ENCODE peak calls at places on chromosomes 3 and 15, in eight cellular contexts. F is IMR-90, D is fibroblast of mammary gland, Y is RPMI8226, P is ACHN, A is WERI-Rb-1, R is NCI-H1436, S is SW480. V is an unnamed sample.
A peak's percentile ranks its signal among the peaks of the same experiment; 100 is the strongest.

GRCh38 chr3:73490453-73491311 is 134.1 kb downstream of the PDZRN3 start:
- DNase-seq in F (peak; percentile 70), D (peak; percentile 64), Y (no peak), P (no peak), A (peak; percentile 31), R (no peak), S (peak; percentile 46), V (peak; percentile 48)

GRCh38 chr15:38535451-38536200 is 29.0 kb downstream of the RASGRP1 start:
- DNase-seq in F (peak; percentile 60), D (peak; percentile 82), Y (no peak), P (no peak), A (no peak), R (no peak), S (no peak), V (no peak)

GRCh38 chr3:61979645-61980430 is 393.5 kb downstream of the FEZF2 start:
- DNase-seq in F (no peak), D (peak; percentile 22), Y (no peak), P (peak; percentile 68), A (no peak), R (no peak), S (no peak), V (no peak)

GRCh38 chr3:114253505-114253904 is 16.1 kb upstream of the ZNF80 start:
- DNase-seq in F (no peak), D (no peak), Y (no peak), P (no peak), A (no peak), R (no peak), S (no peak), V (no peak)

GRCh38 chr3:94293793-94294195 is 230.9 kb downstream of the NSUN3 start:
- DNase-seq in F (no peak), D (no peak), Y (no peak), P (peak; percentile 40), A (no peak), R (no peak), S (no peak), V (no peak)

GRCh38 chr15:96054029-96054428 is 276.5 kb upstream of the NR2F2 start:
- DNase-seq in F (no peak), D (no peak), Y (no peak), P (no peak), A (no peak), R (no peak), S (no peak), V (no peak)

GRCh38 chr3:129608087-129608935 is 1.8 kb upstream of the PLXND1 start:
- DNase-seq in F (peak; percentile 69), D (peak; percentile 76), Y (peak; percentile 23), P (peak; percentile 39), A (peak; percentile 85), R (peak; percentile 51), S (no peak), V (peak; percentile 88)

GRCh38 chr3:143443851-143444331 is 324.3 kb downstream of the CHST2 start:
- DNase-seq in F (peak; percentile 98), D (peak; percentile 100), Y (no peak), P (peak; percentile 93), A (no peak), R (no peak), S (peak; percentile 82), V (no peak)

GRCh38 chr3:4953119-4953518 is 26.1 kb upstream of the BHLHE40 start:
- DNase-seq in F (no peak), D (peak; percentile 68), Y (no peak), P (no peak), A (no peak), R (no peak), S (peak; percentile 62), V (no peak)

GRCh38 chr3:135911106-135911505 is 54.4 kb upstream of the PPP2R3A start:
- DNase-seq in F (peak; percentile 52), D (no peak), Y (no peak), P (no peak), A (no peak), R (no peak), S (no peak), V (no peak)

GRCh38 chr15:22922003-22922402 is 58.2 kb downstream of the CYFIP1 start:
- DNase-seq in F (no peak), D (no peak), Y (no peak), P (no peak), A (no peak), R (no peak), S (no peak), V (no peak)

GRCh38 chr3:129528589-129529100 is at the start of gene RHO:
- DNase-seq in F (no peak), D (no peak), Y (no peak), P (no peak), A (no peak), R (no peak), S (no peak), V (no peak)

GRCh38 chr3:30632065-30632464 is 25.7 kb downstream of the TGFBR2 start:
- DNase-seq in F (no peak), D (peak; percentile 56), Y (no peak), P (no peak), A (no peak), R (no peak), S (no peak), V (no peak)

GRCh38 chr3:45224824-45225464 is 1.1 kb downstream of the TMEM158 start:
- DNase-seq in F (peak; percentile 78), D (peak; percentile 71), Y (peak; percentile 66), P (peak; percentile 60), A (peak; percentile 86), R (no peak), S (peak; percentile 75), V (peak; percentile 64)

GRCh38 chr15:49847937-49848823 is 227.3 kb downstream of the DTWD1 start:
- DNase-seq in F (peak; percentile 99), D (peak; percentile 100), Y (no peak), P (no peak), A (no peak), R (no peak), S (no peak), V (no peak)

GRCh38 chr3:164048451-164048850 is 1029.8 kb downstream of the SI start:
- DNase-seq in F (no peak), D (no peak), Y (no peak), P (no peak), A (no peak), R (no peak), S (no peak), V (no peak)

GRCh38 chr3:23948761-23949160 is 3.7 kb downstream of the NR1D2 start:
- DNase-seq in F (peak; percentile 51), D (peak; percentile 57), Y (no peak), P (no peak), A (no peak), R (no peak), S (no peak), V (no peak)